ENCODE peak calls at places on chromosomes 12 and 14, in seven cellular contexts. L is EH, G is ELR, W is WERI-Rb-1, P is NCI-H2081, J is astrocyte of the cerebellum, D is NCI-H1694. M is an unnamed sample.

GRCh38 chr14:50954811-50955372 is 10.6 kb upstream of the PYGL start:
- DNase-seq in L (peak; percentile 72), G (peak; percentile 86), W (no peak), P (peak; percentile 78), J (peak; percentile 57), D (peak; percentile 66), M (peak; percentile 19)

GRCh38 chr12:52032797-52033505 is 18.3 kb upstream of the NR4A1 start:
- DNase-seq in L (peak; percentile 98), G (peak; percentile 97), W (peak; percentile 97), P (peak; percentile 98), J (peak; percentile 92), D (peak; percentile 87), M (peak; percentile 96)

GRCh38 chr12:10491766-10492165 is 13.9 kb upstream of the EIF2S3B start:
- DNase-seq in L (no peak), G (no peak), W (no peak), P (no peak), J (no peak), D (no peak), M (no peak)

GRCh38 chr12:126554599-126554998 is 1489.4 kb downstream of the AACS start:
- DNase-seq in L (no peak), G (no peak), W (no peak), P (no peak), J (no peak), D (no peak), M (no peak)

GRCh38 chr14:66101662-66102061 is 384.5 kb upstream of the CCDC196 start:
- DNase-seq in L (no peak), G (no peak), W (no peak), P (no peak), J (no peak), D (no peak), M (no peak)

GRCh38 chr12:9866786-9867379 is 2.3 kb downstream of the CLEC2B start:
- DNase-seq in L (no peak), G (no peak), W (no peak), P (no peak), J (no peak), D (no peak), M (no peak)

GRCh38 chr14:73368621-73369020 is 89.7 kb downstream of the NUMB start:
- DNase-seq in L (no peak), G (no peak), W (no peak), P (no peak), J (no peak), D (no peak), M (no peak)

GRCh38 chr14:90608925-90609324 is 207.3 kb downstream of the TTC7B start:
- DNase-seq in L (no peak), G (no peak), W (no peak), P (no peak), J (peak; percentile 49), D (no peak), M (no peak)

GRCh38 chr12:114834621-114835020 is 150.6 kb upstream of the TBX3 start:
- DNase-seq in L (peak; percentile 78), G (peak; percentile 82), W (no peak), P (no peak), J (peak; percentile 70), D (no peak), M (no peak)

GRCh38 chr14:77580964-77581505 is 35.4 kb downstream of the SPTLC2 start:
- DNase-seq in L (peak; percentile 85), G (peak; percentile 67), W (no peak), P (peak; percentile 51), J (peak; percentile 80), D (peak; percentile 53), M (peak; percentile 3)

GRCh38 chr12:88925370-88925915 is 345.2 kb upstream of the KITLG start:
- DNase-seq in L (peak; percentile 22), G (no peak), W (no peak), P (no peak), J (no peak), D (no peak), M (no peak)

GRCh38 chr12:124684971-124685688 is 117.7 kb upstream of the NCOR2 start:
- DNase-seq in L (peak; percentile 82), G (peak; percentile 58), W (no peak), P (no peak), J (peak; percentile 84), D (peak; percentile 29), M (no peak)

GRCh38 chr12:65667932-65668331 is 156.4 kb upstream of the HMGA2 start:
- DNase-seq in L (no peak), G (no peak), W (no peak), P (no peak), J (no peak), D (no peak), M (no peak)

GRCh38 chr14:60643443-60644402 is 5.6 kb downstream of the SIX1 start:
- DNase-seq in L (peak; percentile 37), G (no peak), W (no peak), P (no peak), J (no peak), D (no peak), M (no peak)

GRCh38 chr12:9907769-9908168 is 24.4 kb downstream of the CLEC2A start:
- DNase-seq in L (no peak), G (no peak), W (no peak), P (no peak), J (no peak), D (no peak), M (no peak)

GRCh38 chr14:34258318-34258717 is 203.7 kb downstream of the SPTSSA start:
- DNase-seq in L (no peak), G (no peak), W (no peak), P (no peak), J (no peak), D (no peak), M (no peak)

GRCh38 chr14:93744176-93744575 is 44.1 kb downstream of the PRIMA1 start:
- DNase-seq in L (no peak), G (no peak), W (no peak), P (no peak), J (no peak), D (no peak), M (no peak)

GRCh38 chr14:83196235-83196634 is 1662.6 kb upstream of the SEL1L start:
- DNase-seq in L (no peak), G (no peak), W (no peak), P (no peak), J (no peak), D (no peak), M (no peak)

GRCh38 chr12:110971189-110971920 is 51.0 kb upstream of the MYL2 start:
- DNase-seq in L (no peak), G (no peak), W (no peak), P (no peak), J (no peak), D (no peak), M (no peak)

GRCh38 chr12:26452511-26452910 is 257.1 kb downstream of the SSPN start:
- DNase-seq in L (no peak), G (no peak), W (no peak), P (no peak), J (no peak), D (no peak), M (no peak)

GRCh38 chr12:14273911-14274306 is 91.6 kb upstream of the ATF7IP start:
- DNase-seq in L (peak; percentile 70), G (peak; percentile 57), W (no peak), P (no peak), J (no peak), D (no peak), M (no peak)

GRCh38 chr12:122848471-122849351 is 13.5 kb downstream of the HIP1R start:
- DNase-seq in L (no peak), G (no peak), W (no peak), P (no peak), J (no peak), D (no peak), M (no peak)

GRCh38 chr12:79512068-79512467 is 178.7 kb downstream of the PAWR start:
- DNase-seq in L (no peak), G (peak; percentile 23), W (no peak), P (no peak), J (no peak), D (no peak), M (no peak)

GRCh38 chr14:55752580-55753365 is 172.8 kb downstream of the KTN1 start:
- DNase-seq in L (peak; percentile 81), G (peak; percentile 40), W (no peak), P (peak; percentile 76), J (peak; percentile 62), D (no peak), M (peak; percentile 29)